ENCODE peak calls at places on chromosome 15, in four cellular contexts. One of them, this sample, is unnamed.

GRCh38 chr15:94287794-94288246 is 56.5 kb downstream of the MCTP2 start:
- DNase-seq in neural crest cell: no peak
- DNase-seq in WERI-Rb-1: no peak
- DNase-seq in tibial nerve: no peak
- DNase-seq in this sample: no peak

GRCh38 chr15:25899870-25900269 is 36.7 kb upstream of the ATP10A start:
- DNase-seq in WERI-Rb-1: no peak
- DNase-seq in tibial nerve: no peak
- DNase-seq in neural crest cell: no peak
- DNase-seq in this sample: no peak

GRCh38 chr15:74036271-74037170 is 42.0 kb downstream of the PML start:
- DNase-seq in WERI-Rb-1: peak
- DNase-seq in neural crest cell: peak
- DNase-seq in tibial nerve: peak
- DNase-seq in this sample: peak

GRCh38 chr15:64216722-64217428 is 54.1 kb upstream of the PPIB start:
- DNase-seq in WERI-Rb-1: no peak
- DNase-seq in tibial nerve: no peak
- DNase-seq in neural crest cell: no peak
- DNase-seq in this sample: no peak

GRCh38 chr15:39135989-39136388 is 444.9 kb upstream of the THBS1 start:
- DNase-seq in neural crest cell: no peak
- DNase-seq in tibial nerve: no peak
- DNase-seq in WERI-Rb-1: no peak
- DNase-seq in this sample: no peak

GRCh38 chr15:84817461-84818081 is 415 bp downstream of the ALPK3 start:
- DNase-seq in tibial nerve: no peak
- DNase-seq in neural crest cell: peak
- DNase-seq in WERI-Rb-1: peak
- DNase-seq in this sample: no peak

GRCh38 chr15:95994418-95994817 is 336.1 kb upstream of the NR2F2 start:
- DNase-seq in WERI-Rb-1: no peak
- DNase-seq in tibial nerve: no peak
- DNase-seq in neural crest cell: no peak
- DNase-seq in this sample: no peak

GRCh38 chr15:49468440-49468839 is 45.4 kb downstream of the FGF7 start:
- DNase-seq in tibial nerve: no peak
- DNase-seq in WERI-Rb-1: no peak
- DNase-seq in neural crest cell: no peak
- DNase-seq in this sample: no peak

GRCh38 chr15:85889956-85890619 is 95.4 kb upstream of the KLHL25 start:
- DNase-seq in WERI-Rb-1: no peak
- DNase-seq in tibial nerve: no peak
- DNase-seq in neural crest cell: no peak
- DNase-seq in this sample: no peak

GRCh38 chr15:92413511-92413910 is 19.8 kb downstream of the ST8SIA2 start:
- DNase-seq in tibial nerve: no peak
- DNase-seq in WERI-Rb-1: no peak
- DNase-seq in neural crest cell: no peak
- DNase-seq in this sample: no peak

GRCh38 chr15:85859671-85860070 is 64.9 kb upstream of the KLHL25 start:
- DNase-seq in neural crest cell: no peak
- DNase-seq in tibial nerve: no peak
- DNase-seq in WERI-Rb-1: no peak
- DNase-seq in this sample: no peak

GRCh38 chr15:59764775-59765174 is 75.7 kb upstream of the BNIP2 start:
- DNase-seq in neural crest cell: no peak
- DNase-seq in tibial nerve: no peak
- DNase-seq in WERI-Rb-1: no peak
- DNase-seq in this sample: no peak

GRCh38 chr15:72826611-72827010 is 43.1 kb upstream of the ADPGK start:
- DNase-seq in tibial nerve: no peak
- DNase-seq in neural crest cell: no peak
- DNase-seq in WERI-Rb-1: no peak
- DNase-seq in this sample: no peak

GRCh38 chr15:37015025-37015424 is 85.3 kb downstream of the MEIS2 start:
- DNase-seq in WERI-Rb-1: no peak
- DNase-seq in tibial nerve: no peak
- DNase-seq in neural crest cell: no peak
- DNase-seq in this sample: no peak

GRCh38 chr15:33045066-33045810 is 149.3 kb downstream of the FMN1 start:
- DNase-seq in tibial nerve: no peak
- DNase-seq in neural crest cell: no peak
- DNase-seq in WERI-Rb-1: no peak
- DNase-seq in this sample: no peak

GRCh38 chr15:48096813-48097212 is 24.0 kb upstream of the SLC24A5 start:
- DNase-seq in tibial nerve: no peak
- DNase-seq in neural crest cell: no peak
- DNase-seq in WERI-Rb-1: no peak
- DNase-seq in this sample: no peak

GRCh38 chr15:92112180-92112579 is 258.7 kb downstream of the SLCO3A1 start:
- DNase-seq in WERI-Rb-1: no peak
- DNase-seq in neural crest cell: no peak
- DNase-seq in tibial nerve: no peak
- DNase-seq in this sample: no peak

DNA sequence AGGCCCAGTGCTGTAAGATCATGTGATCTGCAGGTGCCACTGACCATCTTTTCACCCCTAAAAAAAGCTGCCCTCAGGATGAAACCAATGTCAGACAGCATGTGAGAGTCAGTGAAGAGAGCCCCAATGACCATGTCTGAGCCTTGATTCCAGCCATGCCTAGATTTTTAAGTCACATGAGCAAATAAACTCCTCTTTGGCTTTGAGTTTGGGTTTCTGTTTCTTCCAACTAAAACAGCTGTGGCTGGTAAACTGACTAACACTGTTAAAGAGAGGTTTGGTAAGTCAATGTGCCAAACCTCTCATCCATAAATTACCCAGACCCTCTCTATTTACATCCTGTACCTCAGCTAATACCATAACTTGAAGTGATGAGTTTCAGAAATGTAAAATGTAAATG is 8.3 kb downstream of the MYO5A start:
- DNase-seq in tibial nerve: no peak
- DNase-seq in neural crest cell: no peak
- DNase-seq in WERI-Rb-1: no peak
- DNase-seq in this sample: no peak
- TF ChIP-seq CTCF in tibial nerve: no peak
- TF ChIP-seq CTCF in neural crest cell: no peak
- TF ChIP-seq CTCF in WERI-Rb-1: no peak
- TF ChIP-seq CTCF in this sample: no peak

DNA sequence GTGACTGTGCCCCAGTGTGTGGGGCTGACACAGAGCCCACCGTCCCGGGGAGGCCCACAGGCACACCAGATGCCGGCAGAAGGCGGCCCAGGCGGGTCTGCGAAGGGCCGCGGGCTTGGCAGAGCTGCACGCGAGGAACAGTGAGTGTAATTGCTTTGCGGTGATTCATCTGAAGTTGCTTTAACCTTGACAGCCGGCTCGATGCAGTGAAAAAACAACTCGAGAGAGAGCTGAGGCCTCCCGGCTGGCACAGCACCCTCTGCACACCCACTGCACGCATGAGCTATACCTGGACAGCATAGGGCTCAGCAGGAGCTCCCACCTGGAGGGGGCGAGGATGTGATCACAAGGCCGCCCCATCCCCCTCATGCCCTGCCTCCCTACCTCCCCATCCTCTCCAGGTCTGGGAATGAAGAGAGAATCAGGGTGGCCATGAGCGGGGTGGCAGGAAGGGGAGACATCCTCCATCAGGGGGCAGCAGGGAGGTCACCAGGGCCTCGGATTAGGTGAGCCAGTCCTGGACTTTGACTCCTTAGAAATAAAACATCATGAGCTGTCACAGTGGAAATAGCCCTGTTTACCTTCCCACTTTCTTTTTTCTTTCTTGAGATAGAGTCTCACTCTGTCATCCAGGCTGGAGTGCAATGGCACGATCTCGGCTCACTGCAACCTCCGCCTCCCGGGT is 172.6 kb downstream of the MEGF11 start:
- DNase-seq in WERI-Rb-1: peak
- DNase-seq in neural crest cell: no peak
- DNase-seq in tibial nerve: no peak
- DNase-seq in this sample: no peak
- TF ChIP-seq CTCF in WERI-Rb-1: peak
- TF ChIP-seq CTCF in neural crest cell: peak
- TF ChIP-seq CTCF in tibial nerve: no peak
- TF ChIP-seq CTCF in this sample: peak

DNA sequence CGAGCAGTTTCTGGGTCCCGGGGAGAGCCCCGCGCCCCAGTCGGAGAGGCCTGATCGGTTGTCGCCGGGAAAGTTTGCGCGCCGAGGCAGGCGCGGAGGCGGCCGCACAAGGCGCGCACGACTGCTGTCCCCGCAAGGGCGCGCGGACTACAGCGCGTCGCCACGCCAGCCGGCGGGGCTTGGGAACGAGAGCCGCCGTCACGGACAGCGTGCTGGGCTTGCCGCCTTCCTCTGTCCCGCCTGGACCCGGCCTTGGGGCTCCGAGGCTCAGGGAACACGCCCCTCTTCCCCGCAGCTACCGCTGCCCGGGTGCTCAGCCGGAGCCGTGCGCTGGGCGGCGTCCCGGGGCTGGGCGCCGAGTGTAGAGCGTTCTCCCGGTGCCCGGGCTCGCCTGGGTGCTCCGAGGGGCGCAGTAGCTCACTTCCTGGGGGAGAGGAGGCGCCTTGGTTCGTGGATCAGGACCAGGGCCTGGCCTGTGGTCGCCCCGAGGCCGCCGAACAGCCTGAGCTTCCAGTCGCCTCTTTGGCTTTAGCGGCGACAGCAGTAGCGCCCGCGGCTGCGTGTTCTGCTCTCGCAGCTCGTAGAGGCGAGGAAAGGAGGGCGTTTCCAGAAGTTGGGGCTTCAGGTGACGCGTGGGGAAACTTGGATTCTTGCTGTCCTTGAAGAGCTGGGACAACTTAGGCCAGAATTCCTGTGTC is 226.6 kb upstream of the C2CD4B start:
- DNase-seq in WERI-Rb-1: peak
- DNase-seq in tibial nerve: no peak
- DNase-seq in neural crest cell: peak
- DNase-seq in this sample: no peak
- TF ChIP-seq CTCF in WERI-Rb-1: peak
- TF ChIP-seq CTCF in tibial nerve: peak
- TF ChIP-seq CTCF in neural crest cell: peak
- TF ChIP-seq CTCF in this sample: peak

GRCh38 chr15:87489902-87490301 is 766.6 kb downstream of the NTRK3 start:
- DNase-seq in neural crest cell: no peak
- DNase-seq in WERI-Rb-1: no peak
- DNase-seq in tibial nerve: no peak
- DNase-seq in this sample: no peak
- TF ChIP-seq CTCF in neural crest cell: no peak
- TF ChIP-seq CTCF in WERI-Rb-1: no peak
- TF ChIP-seq CTCF in tibial nerve: no peak
- TF ChIP-seq CTCF in this sample: no peak

GRCh38 chr15:90903733-90904536 is 833 bp downstream of the MAN2A2 start:
- DNase-seq in neural crest cell: no peak
- DNase-seq in WERI-Rb-1: peak
- DNase-seq in tibial nerve: no peak
- DNase-seq in this sample: no peak
- TF ChIP-seq CTCF in neural crest cell: peak
- TF ChIP-seq CTCF in WERI-Rb-1: peak
- TF ChIP-seq CTCF in tibial nerve: no peak
- TF ChIP-seq CTCF in this sample: no peak